ENCODE peak calls at places on chromosomes 4 and X, in nine cellular contexts. H is COLO829, F is hippocampal formation, R is astrocyte of the spinal cord, Z is psoas muscle, U is mucosa of gallbladder, Q is ACHN, I is activated T-cell treated with anti-CD3 and anti-CD28 coated beads for 48 hours, V is GM04503. C is an unnamed sample.
A peak's percentile ranks its signal among the peaks of the same experiment; 100 is the strongest.

GRCh38 chr4:150229538-150229937 is 151.3 kb downstream of the DCLK2 start:
- DNase-seq in U (no peak), R (peak; percentile 85), H (peak; percentile 80), Z (no peak), Q (no peak), I (no peak), F (no peak), V (no peak), C (no peak)

GRCh38 chr4:105719214-105719613 is 10.6 kb downstream of the GSTCD start:
- DNase-seq in U (no peak), F (no peak), Q (no peak), H (no peak), R (no peak), V (no peak), Z (no peak), I (no peak), C (no peak)

GRCh38 chr4:149768477-149768876 is 47.2 kb downstream of the IQCM start:
- DNase-seq in H (no peak), I (no peak), Q (no peak), V (no peak), R (no peak), U (no peak), Z (no peak), F (no peak), C (no peak)

GRCh38 chr4:88949605-88950004 is 107.4 kb downstream of the FAM13A start:
- DNase-seq in I (no peak), U (no peak), V (no peak), Q (no peak), H (no peak), R (no peak), F (no peak), Z (no peak), C (no peak)

GRCh38 chr4:2934077-2934812 is 29.0 kb downstream of the NOP14 start:
- DNase-seq in Z (peak; percentile 79), Q (peak; percentile 45), R (peak; percentile 25), H (peak; percentile 19), F (no peak), I (peak; percentile 45), V (no peak), U (no peak), C (peak; percentile 35)

GRCh38 chr4:118683513-118683912 is 1.7 kb upstream of the METTL14 start:
- DNase-seq in V (no peak), H (peak; percentile 39), Q (peak; percentile 9), F (no peak), Z (no peak), I (no peak), U (no peak), R (no peak), C (no peak)

GRCh38 chr4:175017751-175018150 is 99.6 kb downstream of the ADAM29 start:
- DNase-seq in R (no peak), U (no peak), H (no peak), Q (no peak), F (no peak), I (no peak), Z (no peak), V (no peak), C (no peak)

GRCh38 chr4:142567199-142567598 is 278.9 kb downstream of the INPP4B start:
- DNase-seq in U (peak; percentile 24), Z (no peak), H (peak; percentile 62), R (no peak), F (no peak), Q (no peak), V (no peak), I (peak; percentile 34), C (no peak)

GRCh38 chrX:105475801-105476200 is 255.3 kb upstream of the TEX13A start:
- DNase-seq in Z (no peak), I (no peak), F (no peak), V (no peak), R (no peak), Q (no peak), H (no peak), U (no peak), C (no peak)

GRCh38 chr4:80097395-80098177 is 24.6 kb upstream of the ANTXR2 start:
- DNase-seq in Q (no peak), U (peak; percentile 38), H (no peak), Z (peak; percentile 30), F (no peak), R (peak; percentile 77), I (no peak), V (peak; percentile 76), C (no peak)

GRCh38 chrX:83008415-83008814 is 499.7 kb upstream of the POU3F4 start:
- DNase-seq in Z (no peak), V (no peak), U (no peak), Q (peak; percentile 1), F (no peak), H (peak; percentile 1), I (no peak), R (no peak), C (no peak)

GRCh38 chrX:129791336-129791735 is 11.6 kb downstream of the SASH3 start:
- DNase-seq in V (no peak), Q (no peak), U (no peak), I (no peak), R (no peak), H (no peak), Z (no peak), F (no peak), C (no peak)

GRCh38 chr4:304987-305680 is at the start of gene ZNF732:
- DNase-seq in H (no peak), I (no peak), Q (no peak), V (no peak), R (peak; percentile 77), Z (peak; percentile 14), U (peak; percentile 11), F (no peak), C (no peak)

GRCh38 chr4:47933798-47934197 is 19.4 kb upstream of the NFXL1 start:
- DNase-seq in H (peak; percentile 13), V (no peak), R (peak; percentile 57), U (no peak), Q (peak; percentile 49), F (peak; percentile 27), I (no peak), Z (no peak), C (no peak)

GRCh38 chr4:133148690-133149363 is at the start of gene PCDH10:
- DNase-seq in I (peak; percentile 55), V (peak; percentile 71), U (peak; percentile 86), F (peak; percentile 95), Z (peak; percentile 86), Q (peak; percentile 88), R (peak; percentile 96), H (peak; percentile 87), C (peak; percentile 32)

GRCh38 chr4:133320576-133321170 is 171.6 kb downstream of the PCDH10 start:
- DNase-seq in I (no peak), Z (no peak), F (peak; percentile 65), Q (peak; percentile 41), H (peak; percentile 50), U (no peak), V (no peak), R (peak; percentile 43), C (peak; percentile 36)

GRCh38 chr4:147984065-147984777 is 252.3 kb downstream of the ARHGAP10 start:
- DNase-seq in H (peak; percentile 85), Q (peak; percentile 31), U (no peak), F (peak; percentile 19), V (no peak), R (peak; percentile 55), I (no peak), Z (no peak), C (peak; percentile 29)

GRCh38 chr4:97150966-97151365 is 992.3 kb downstream of the STPG2 start:
- DNase-seq in I (no peak), Q (no peak), Z (no peak), F (no peak), R (no peak), U (no peak), V (no peak), H (no peak), C (no peak)

GRCh38 chrX:97389761-97390192 is 506.1 kb downstream of the RPA4 start:
- DNase-seq in I (no peak), Z (no peak), F (no peak), V (peak; percentile 29), Q (peak; percentile 71), H (no peak), U (no peak), R (peak; percentile 82), C (no peak)

GRCh38 chr4:54840992-54841768 is 183.4 kb downstream of the KIT start:
- DNase-seq in V (no peak), Q (no peak), Z (no peak), R (peak; percentile 12), I (no peak), H (peak; percentile 19), F (no peak), U (peak; percentile 13), C (no peak)

GRCh38 chrX:11664211-11664888 is 1.4 kb downstream of the ARHGAP6 start:
- DNase-seq in R (peak; percentile 20), U (no peak), F (no peak), V (no peak), Z (peak; percentile 13), I (no peak), Q (no peak), H (no peak), C (no peak)

GRCh38 chr4:113673450-113673849 is 88.1 kb downstream of the CAMK2D start:
- DNase-seq in Z (no peak), Q (peak; percentile 5), F (no peak), U (no peak), V (no peak), I (peak; percentile 29), H (peak; percentile 11), R (no peak), C (peak; percentile 7)

GRCh38 chr4:81632581-81633247 is 161.0 kb upstream of the RASGEF1B start:
- DNase-seq in Q (peak; percentile 88), R (no peak), I (no peak), Z (no peak), V (no peak), U (no peak), F (no peak), H (no peak), C (no peak)

GRCh38 chr4:26192921-26193894 is 127.6 kb upstream of the RBPJ start:
- DNase-seq in U (no peak), Z (no peak), F (peak; percentile 38), Q (no peak), H (no peak), I (no peak), R (no peak), V (no peak), C (no peak)

GRCh38 chr4:155909615-155910226 is 6.2 kb downstream of the TDO2 start:
- DNase-seq in F (no peak), Q (no peak), H (no peak), I (no peak), R (no peak), U (no peak), Z (no peak), V (no peak), C (no peak)

GRCh38 chr4:40718571-40718970 is 31.2 kb upstream of the NSUN7 start:
- DNase-seq in V (no peak), Z (no peak), U (no peak), I (no peak), R (no peak), H (no peak), F (no peak), Q (no peak), C (no peak)